ENCODE peak calls at places on chromosomes 2 and 18, in ten cellular contexts. Q is activated naive CD4-positive, alpha-beta T cell treated with anti-CD3 and anti-CD28 coated beads, Interleukin-2, amount 50 U/mL, for 72 hours; E is Right ventricle myocardium inferior; N is WTC11; A is left lung; D is activated T-cell treated with anti-CD3 and anti-CD28 coated beads, Interleukin-2, amount 50 U/mL, for 72 hours; C is activated T-helper 17 cell treated with anti-CD3 and anti-CD28 coated beads, Interleukin-2, amount 50 U/mL, for 72 hours; R is stimulated activated naive B cell treated with anti-CD40 and anti-IgM and Interleukin-4, amounts not matched to agents 10 μg/mL and 1 μg/mL and 100 μg/mL, for 72 hours; F is effector memory CD8-positive, alpha-beta T cell; I is central memory CD8-positive, alpha-beta T cell. B is an unnamed sample.

GRCh38 chr2:224901121-224901676 is 141.1 kb downstream of the DOCK10 start:
- ATAC-seq in I (no peak), N (no peak), D (no peak), A (no peak), F (no peak), C (no peak), Q (peak; percentile 80), E (no peak), R (no peak), B (no peak)

GRCh38 chr2:120301289-120301688 is 44.6 kb upstream of the INHBB start:
- ATAC-seq in E (no peak), D (no peak), A (no peak), I (no peak), Q (no peak), C (no peak), R (no peak), N (no peak), F (no peak), B (no peak)

GRCh38 chr2:47155091-47155876 is at the start of gene STPG4:
- ATAC-seq in R (no peak), Q (no peak), D (peak; percentile 22), A (no peak), I (peak; percentile 81), E (no peak), C (no peak), N (peak; percentile 69), F (peak; percentile 84), B (no peak)

GRCh38 chr2:198098918-198099317 is 294.5 kb downstream of the PLCL1 start:
- ATAC-seq in F (no peak), R (no peak), D (no peak), I (no peak), Q (no peak), N (peak; percentile 99), E (no peak), A (no peak), C (no peak), B (no peak)

GRCh38 chr2:102803897-102804217 is 42.0 kb downstream of the TMEM182 start:
- ATAC-seq in F (no peak), E (peak; percentile 39), Q (no peak), A (no peak), R (no peak), N (no peak), D (no peak), C (peak; percentile 16), I (no peak), B (no peak)

GRCh38 chr2:98759827-98760625 is 29.1 kb upstream of the MGAT4A start:
- ATAC-seq in Q (no peak), R (peak; percentile 65), D (no peak), I (no peak), C (no peak), A (no peak), E (no peak), F (no peak), N (no peak), B (no peak)

GRCh38 chr18:13566941-13567762 is 159.2 kb downstream of the FAM210A start:
- ATAC-seq in C (peak; percentile 49), R (peak; percentile 65), F (peak; percentile 57), Q (peak; percentile 39), N (no peak), I (peak; percentile 48), A (peak; percentile 70), E (no peak), D (peak; percentile 33), B (peak; percentile 59)

GRCh38 chr18:79797518-79798345 is at the start of gene KCNG2:
- ATAC-seq in C (peak; percentile 21), Q (peak; percentile 45), F (no peak), A (peak; percentile 79), D (peak; percentile 75), R (peak; percentile 47), N (peak; percentile 78), I (no peak), E (peak; percentile 42), B (no peak)

GRCh38 chr18:59985289-59985688 is 85.5 kb downstream of the PMAIP1 start:
- ATAC-seq in A (no peak), D (no peak), F (no peak), N (no peak), E (no peak), C (no peak), R (no peak), I (no peak), Q (no peak), B (no peak)

GRCh38 chr2:144583362-144583692 is 63.4 kb upstream of the ZEB2 start:
- ATAC-seq in Q (no peak), A (no peak), N (no peak), F (no peak), R (peak; percentile 36), D (peak; percentile 22), C (no peak), I (no peak), E (no peak), B (no peak)

GRCh38 chr2:66567742-66568141 is 132.8 kb downstream of the MEIS1 start:
- ATAC-seq in F (no peak), A (no peak), C (no peak), D (no peak), I (no peak), Q (no peak), R (no peak), E (no peak), N (no peak), B (no peak)

GRCh38 chr2:70574618-70575017 is 21.0 kb upstream of the TGFA start:
- ATAC-seq in Q (no peak), A (no peak), F (no peak), N (no peak), C (no peak), D (no peak), R (no peak), I (no peak), E (peak; percentile 54), B (no peak)

GRCh38 chr18:8300749-8301148 is 308.5 kb upstream of the RAB12 start:
- ATAC-seq in Q (no peak), A (no peak), R (no peak), D (no peak), F (no peak), C (no peak), I (no peak), N (no peak), E (no peak), B (no peak)